ENCODE peak calls at places on chromosomes 16 and 17, in five cellular contexts. One of them, this sample, is unnamed.

GRCh38 chr16:65386707-65387106 is 264.8 kb upstream of the CDH11 start:
- DNase-seq in esophagus squamous epithelium: no peak
- DNase-seq in lower lobe of right lung: no peak
- DNase-seq in tibial nerve: no peak
- DNase-seq in right lobe of liver: no peak
- DNase-seq in this sample: no peak

GRCh38 chr16:15649727-15650018 is 372 bp upstream of the NDE1 start:
- DNase-seq in esophagus squamous epithelium: no peak
- DNase-seq in lower lobe of right lung: no peak
- DNase-seq in tibial nerve: no peak
- DNase-seq in right lobe of liver: no peak
- DNase-seq in this sample: no peak

GRCh38 chr17:4155980-4156620 is 13.1 kb downstream of the CYB5D2 start:
- DNase-seq in esophagus squamous epithelium: no peak
- DNase-seq in lower lobe of right lung: no peak
- DNase-seq in tibial nerve: no peak
- DNase-seq in right lobe of liver: no peak
- DNase-seq in this sample: no peak

GRCh38 chr16:27326738-27327585 is 13.2 kb downstream of the IL4R start:
- DNase-seq in esophagus squamous epithelium: peak; percentile 40
- DNase-seq in lower lobe of right lung: peak; percentile 88
- DNase-seq in tibial nerve: peak; percentile 85
- DNase-seq in right lobe of liver: peak; percentile 72
- DNase-seq in this sample: no peak

GRCh38 chr17:4492762-4493561 is 5.7 kb upstream of the SPNS2 start:
- DNase-seq in esophagus squamous epithelium: no peak
- DNase-seq in lower lobe of right lung: no peak
- DNase-seq in tibial nerve: peak; percentile 42
- DNase-seq in right lobe of liver: no peak
- DNase-seq in this sample: peak; percentile 16

GRCh38 chr16:58339452-58339938 is 44.7 kb upstream of the PRSS54 start:
- DNase-seq in esophagus squamous epithelium: no peak
- DNase-seq in lower lobe of right lung: no peak
- DNase-seq in tibial nerve: no peak
- DNase-seq in right lobe of liver: no peak
- DNase-seq in this sample: no peak

GRCh38 chr16:81558444-81559175 is 114.0 kb downstream of the CMIP start:
- DNase-seq in esophagus squamous epithelium: no peak
- DNase-seq in lower lobe of right lung: peak; percentile 87
- DNase-seq in tibial nerve: no peak
- DNase-seq in right lobe of liver: peak; percentile 66
- DNase-seq in this sample: no peak

GRCh38 chr17:8406174-8406573 is 8.5 kb upstream of the RNF222 start:
- DNase-seq in esophagus squamous epithelium: no peak
- DNase-seq in lower lobe of right lung: no peak
- DNase-seq in tibial nerve: no peak
- DNase-seq in right lobe of liver: no peak
- DNase-seq in this sample: no peak

GRCh38 chr17:66468241-66469087 is 166.1 kb downstream of the PRKCA start:
- DNase-seq in esophagus squamous epithelium: no peak
- DNase-seq in lower lobe of right lung: no peak
- DNase-seq in tibial nerve: no peak
- DNase-seq in right lobe of liver: no peak
- DNase-seq in this sample: no peak

GRCh38 chr16:56848056-56848936 is 16.7 kb upstream of the SLC12A3 start:
- DNase-seq in esophagus squamous epithelium: no peak
- DNase-seq in lower lobe of right lung: no peak
- DNase-seq in tibial nerve: no peak
- DNase-seq in right lobe of liver: no peak
- DNase-seq in this sample: no peak

GRCh38 chr17:56786989-56787482 is 46.7 kb downstream of the C17orf67 start:
- DNase-seq in esophagus squamous epithelium: no peak
- DNase-seq in lower lobe of right lung: peak; percentile 61
- DNase-seq in tibial nerve: no peak
- DNase-seq in right lobe of liver: no peak
- DNase-seq in this sample: no peak

GRCh38 chr17:10114931-10115535 is 83.4 kb downstream of the GAS7 start:
- DNase-seq in esophagus squamous epithelium: peak; percentile 48
- DNase-seq in lower lobe of right lung: peak; percentile 89
- DNase-seq in tibial nerve: peak; percentile 91
- DNase-seq in right lobe of liver: peak; percentile 70
- DNase-seq in this sample: peak; percentile 70

GRCh38 chr16:73054732-73055481 is 7.0 kb upstream of the ZFHX3 start:
- DNase-seq in esophagus squamous epithelium: no peak
- DNase-seq in lower lobe of right lung: no peak
- DNase-seq in tibial nerve: no peak
- DNase-seq in right lobe of liver: no peak
- DNase-seq in this sample: no peak

GRCh38 chr16:3564130-3564888 is 12.9 kb downstream of the NLRC3 start:
- DNase-seq in esophagus squamous epithelium: no peak
- DNase-seq in lower lobe of right lung: no peak
- DNase-seq in tibial nerve: no peak
- DNase-seq in right lobe of liver: peak; percentile 46
- DNase-seq in this sample: no peak

GRCh38 chr17:16377804-16378400 is 3.0 kb upstream of the UBB start:
- DNase-seq in esophagus squamous epithelium: no peak
- DNase-seq in lower lobe of right lung: no peak
- DNase-seq in tibial nerve: no peak
- DNase-seq in right lobe of liver: no peak
- DNase-seq in this sample: no peak

GRCh38 chr17:71023631-71024030 is 854.3 kb downstream of the KCNJ2 start:
- DNase-seq in esophagus squamous epithelium: no peak
- DNase-seq in lower lobe of right lung: no peak
- DNase-seq in tibial nerve: no peak
- DNase-seq in right lobe of liver: no peak
- DNase-seq in this sample: no peak

GRCh38 chr17:17855334-17855725 is 18.5 kb upstream of the SREBF1 start:
- DNase-seq in esophagus squamous epithelium: no peak
- DNase-seq in lower lobe of right lung: no peak
- DNase-seq in tibial nerve: no peak
- DNase-seq in right lobe of liver: no peak
- DNase-seq in this sample: no peak

GRCh38 chr17:57923182-57923872 is 31.9 kb downstream of the CUEDC1 start:
- DNase-seq in esophagus squamous epithelium: no peak
- DNase-seq in lower lobe of right lung: no peak
- DNase-seq in tibial nerve: no peak
- DNase-seq in right lobe of liver: no peak
- DNase-seq in this sample: no peak

GRCh38 chr17:21284319-21285163 is at the start of gene MAP2K3:
- DNase-seq in esophagus squamous epithelium: peak; percentile 98
- DNase-seq in lower lobe of right lung: peak; percentile 99
- DNase-seq in tibial nerve: peak; percentile 99
- DNase-seq in right lobe of liver: peak; percentile 100
- DNase-seq in this sample: peak; percentile 98

GRCh38 chr17:30921544-30922196 is at the start of gene ADAP2:
- DNase-seq in esophagus squamous epithelium: no peak
- DNase-seq in lower lobe of right lung: peak; percentile 87
- DNase-seq in tibial nerve: peak; percentile 21
- DNase-seq in right lobe of liver: peak; percentile 85
- DNase-seq in this sample: no peak

GRCh38 chr16:57873218-57873617 is 70.9 kb upstream of the KIFC3 start:
- DNase-seq in esophagus squamous epithelium: no peak
- DNase-seq in lower lobe of right lung: no peak
- DNase-seq in tibial nerve: no peak
- DNase-seq in right lobe of liver: peak; percentile 11
- DNase-seq in this sample: no peak

GRCh38 chr17:72518810-72519597 is 398.2 kb downstream of the SOX9 start:
- DNase-seq in esophagus squamous epithelium: no peak
- DNase-seq in lower lobe of right lung: no peak
- DNase-seq in tibial nerve: no peak
- DNase-seq in right lobe of liver: no peak
- DNase-seq in this sample: no peak

GRCh38 chr16:86214326-86215232 is 295.7 kb upstream of the FOXF1 start:
- DNase-seq in esophagus squamous epithelium: no peak
- DNase-seq in lower lobe of right lung: no peak
- DNase-seq in tibial nerve: no peak
- DNase-seq in right lobe of liver: no peak
- DNase-seq in this sample: no peak

GRCh38 chr17:10737168-10737622 is 7.4 kb upstream of the TMEM220 start:
- DNase-seq in esophagus squamous epithelium: no peak
- DNase-seq in lower lobe of right lung: peak; percentile 77
- DNase-seq in tibial nerve: peak; percentile 77
- DNase-seq in right lobe of liver: peak; percentile 91
- DNase-seq in this sample: peak; percentile 17

GRCh38 chr16:86519649-86520316 is 9.5 kb downstream of the FOXF1 start:
- DNase-seq in esophagus squamous epithelium: no peak
- DNase-seq in lower lobe of right lung: peak; percentile 73
- DNase-seq in tibial nerve: peak; percentile 60
- DNase-seq in right lobe of liver: no peak
- DNase-seq in this sample: peak; percentile 34

GRCh38 chr16:30187971-30188561 is 4.7 kb downstream of the CORO1A start:
- DNase-seq in esophagus squamous epithelium: no peak
- DNase-seq in lower lobe of right lung: peak; percentile 43
- DNase-seq in tibial nerve: no peak
- DNase-seq in right lobe of liver: no peak
- DNase-seq in this sample: no peak

GRCh38 chr16:30187556-30187865 is 4.1 kb downstream of the CORO1A start:
- DNase-seq in esophagus squamous epithelium: no peak
- DNase-seq in lower lobe of right lung: no peak
- DNase-seq in tibial nerve: no peak
- DNase-seq in right lobe of liver: no peak
- DNase-seq in this sample: no peak

GRCh38 chr16:30185683-30186421 is 2.5 kb downstream of the CORO1A start:
- DNase-seq in esophagus squamous epithelium: no peak
- DNase-seq in lower lobe of right lung: peak; percentile 84
- DNase-seq in tibial nerve: no peak
- DNase-seq in right lobe of liver: peak; percentile 60
- DNase-seq in this sample: peak; percentile 16

GRCh38 chr16:30186444-30186781 is 3.0 kb downstream of the CORO1A start:
- DNase-seq in esophagus squamous epithelium: no peak
- DNase-seq in lower lobe of right lung: peak; percentile 43
- DNase-seq in tibial nerve: no peak
- DNase-seq in right lobe of liver: no peak
- DNase-seq in this sample: no peak

GRCh38 chr16:30186782-30187555 is 3.6 kb downstream of the CORO1A start:
- DNase-seq in esophagus squamous epithelium: no peak
- DNase-seq in lower lobe of right lung: peak; percentile 88
- DNase-seq in tibial nerve: peak; percentile 70
- DNase-seq in right lobe of liver: peak; percentile 69
- DNase-seq in this sample: peak; percentile 64
- H3K27ac ChIP-seq in esophagus squamous epithelium: peak overlapping the region; percentile 61
- H3K27ac ChIP-seq in lower lobe of right lung: peak overlapping the region; percentile 78
- H3K27ac ChIP-seq in tibial nerve: no peak overlapping the region
- H3K27ac ChIP-seq in right lobe of liver: peak overlapping the region; percentile 38
- H3K27ac ChIP-seq in this sample: peak overlapping the region; percentile 63

DNA sequence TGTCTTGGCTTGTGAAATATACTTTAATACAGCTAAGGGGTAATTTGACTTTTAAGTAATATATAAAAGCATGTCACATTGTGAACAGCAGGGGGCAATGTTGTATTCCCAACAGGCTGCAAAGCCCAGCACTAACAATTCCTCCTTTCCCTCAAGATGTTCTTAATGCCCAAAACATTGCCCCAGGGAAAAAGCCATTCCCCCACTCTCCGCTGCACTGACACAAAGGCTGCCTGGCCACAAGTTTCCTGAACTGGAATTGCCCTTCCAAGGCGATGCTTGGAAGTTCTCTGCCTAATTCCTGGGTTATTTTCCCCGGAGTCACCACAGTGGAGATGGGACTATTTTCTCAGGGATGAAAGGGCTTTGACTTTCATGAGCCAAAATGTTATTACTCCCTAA is 27.2 kb downstream of the CLEC16A start:
- DNase-seq in esophagus squamous epithelium: no peak
- DNase-seq in lower lobe of right lung: no peak
- DNase-seq in tibial nerve: peak; percentile 88
- DNase-seq in right lobe of liver: no peak
- DNase-seq in this sample: peak; percentile 11
- H3K27ac ChIP-seq in esophagus squamous epithelium: no peak overlapping the region
- H3K27ac ChIP-seq in lower lobe of right lung: no peak overlapping the region
- H3K27ac ChIP-seq in tibial nerve: peak overlapping the region; percentile 35
- H3K27ac ChIP-seq in right lobe of liver: no peak overlapping the region
- H3K27ac ChIP-seq in this sample: no peak overlapping the region

DNA sequence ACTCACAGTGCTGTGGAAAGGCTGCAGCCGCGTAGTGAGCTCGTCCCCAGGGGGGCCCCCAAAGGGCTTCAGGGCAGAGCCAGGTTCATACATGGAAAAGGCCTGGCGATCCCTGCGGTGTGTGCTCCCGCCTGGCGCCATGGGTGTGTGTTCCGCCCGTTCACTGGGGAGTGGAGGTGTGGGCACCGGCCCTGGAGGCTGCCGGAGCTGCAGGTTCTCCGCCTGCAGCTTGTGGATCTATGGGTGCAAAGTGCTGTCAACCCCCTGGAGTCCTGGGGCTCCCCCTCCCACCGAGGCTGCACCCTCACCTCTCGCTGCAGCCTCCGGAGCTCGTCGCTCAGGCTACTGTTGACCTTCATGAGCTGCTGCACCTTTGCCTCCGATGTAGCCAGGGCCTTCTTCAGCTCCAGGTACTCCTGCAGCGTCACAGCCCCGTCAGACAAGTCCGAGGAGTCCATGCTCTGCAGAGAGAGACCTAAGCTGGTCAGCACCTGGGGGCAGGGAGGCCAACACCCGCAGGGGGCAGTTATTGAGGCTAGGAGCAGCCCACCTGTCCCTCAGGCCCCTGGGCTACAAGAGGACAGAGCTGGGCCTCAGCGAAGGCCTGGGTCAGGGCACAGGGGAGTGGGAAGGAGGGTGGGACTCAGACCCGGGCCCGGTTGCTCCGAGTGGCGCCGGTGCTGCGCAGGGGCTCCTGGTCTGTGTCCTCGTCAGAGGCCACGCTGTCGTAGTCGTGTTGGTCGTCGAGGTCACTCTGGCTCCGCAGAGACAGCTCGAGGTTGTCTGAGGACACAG is 7.9 kb downstream of the TP53I13 start:
- DNase-seq in esophagus squamous epithelium: no peak
- DNase-seq in lower lobe of right lung: no peak
- DNase-seq in tibial nerve: no peak
- DNase-seq in right lobe of liver: no peak
- DNase-seq in this sample: no peak
- H3K27ac ChIP-seq in esophagus squamous epithelium: no peak overlapping the region
- H3K27ac ChIP-seq in lower lobe of right lung: no peak overlapping the region
- H3K27ac ChIP-seq in tibial nerve: peak overlapping the region; percentile 93
- H3K27ac ChIP-seq in right lobe of liver: no peak overlapping the region
- H3K27ac ChIP-seq in this sample: no peak overlapping the region

DNA sequence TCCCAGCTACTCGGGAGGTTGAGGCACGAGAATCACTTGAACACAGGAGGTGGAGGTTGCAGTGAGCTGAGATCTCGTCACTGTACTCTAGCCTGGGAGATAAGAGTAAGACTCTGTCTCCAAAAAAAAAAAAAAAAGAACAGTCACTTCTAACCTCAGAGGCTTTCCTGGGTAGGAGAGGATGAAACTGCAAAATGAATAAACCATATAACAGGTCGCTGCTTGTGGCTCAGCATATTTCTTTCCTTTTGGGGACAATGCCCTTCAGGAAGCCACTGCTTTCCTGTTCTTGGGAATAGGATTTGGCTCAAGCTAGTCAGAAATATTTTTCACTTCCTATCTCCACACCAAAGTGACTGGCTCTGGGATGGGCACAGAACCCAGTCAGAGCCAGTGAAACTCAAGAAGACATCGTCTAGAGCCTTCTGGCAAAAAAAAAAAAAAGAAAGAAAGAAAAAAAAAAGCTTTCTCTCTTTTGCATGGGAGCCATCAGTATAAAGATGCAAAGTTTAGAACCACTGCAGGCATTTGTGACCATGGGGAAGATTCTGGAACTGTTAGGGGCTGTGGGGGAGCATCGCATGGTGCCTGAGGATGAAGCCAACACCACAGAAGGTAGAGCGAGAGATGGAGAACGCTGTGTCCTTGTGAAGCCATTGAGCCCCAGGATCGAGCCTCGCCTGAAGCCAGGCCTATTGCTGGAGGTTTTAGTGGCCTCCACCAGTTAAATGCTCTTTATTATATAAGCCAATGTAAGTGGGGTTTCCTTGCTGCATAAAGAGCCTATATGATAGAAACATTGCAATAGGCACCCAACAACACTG is 71.8 kb upstream of the MRTFB start:
- DNase-seq in esophagus squamous epithelium: no peak
- DNase-seq in lower lobe of right lung: no peak
- DNase-seq in tibial nerve: no peak
- DNase-seq in right lobe of liver: no peak
- DNase-seq in this sample: no peak
- H3K27ac ChIP-seq in esophagus squamous epithelium: no peak overlapping the region
- H3K27ac ChIP-seq in lower lobe of right lung: no peak overlapping the region
- H3K27ac ChIP-seq in tibial nerve: no peak overlapping the region
- H3K27ac ChIP-seq in right lobe of liver: no peak overlapping the region
- H3K27ac ChIP-seq in this sample: no peak overlapping the region

This sample was measured in substantia nigra.